ENCODE peak calls at places on chromosomes 6 and 20, in four cellular contexts. E is right lobe of liver, L is fibroblast of pulmonary artery, D is dorsolateral prefrontal cortex. U is an unnamed sample.

GRCh38 chr6:68108243-68108835 is 526.7 kb upstream of the ADGRB3 start:
- DNase-seq in D (no peak), L (peak; percentile 58), E (no peak), U (no peak)

GRCh38 chr6:79544939-79545450 is 7.8 kb upstream of the LCA5 start:
- DNase-seq in E (no peak), D (peak; percentile 73), L (peak; percentile 100), U (peak; percentile 22)

GRCh38 chr6:53524455-53524815 is 20.5 kb downstream of the GCLC start:
- DNase-seq in E (no peak), D (no peak), L (peak; percentile 52), U (no peak)

GRCh38 chr6:87155920-87156600 is 695 bp downstream of the ZNF292 start:
- DNase-seq in D (peak; percentile 21), E (peak; percentile 55), L (peak; percentile 43), U (peak; percentile 27)

GRCh38 chr20:59308493-59309201 is 8.2 kb downstream of the EDN3 start:
- DNase-seq in D (no peak), L (no peak), E (no peak), U (peak; percentile 39)

GRCh38 chr20:58618694-58619540 is 32.2 kb upstream of the STX16 start:
- DNase-seq in L (peak; percentile 70), E (no peak), D (no peak), U (no peak)

GRCh38 chr6:42960243-42961019 is at the start of gene GNMT:
- DNase-seq in E (peak; percentile 96), L (no peak), D (peak; percentile 31), U (peak; percentile 93)

GRCh38 chr20:60246751-60247150 is 288.5 kb downstream of the CDH26 start:
- DNase-seq in D (no peak), L (no peak), E (no peak), U (no peak)

GRCh38 chr6:166477647-166478365 is 95.1 kb upstream of the MPC1 start:
- DNase-seq in L (peak; percentile 17), E (no peak), D (no peak), U (no peak)

GRCh38 chr6:122558027-122558426 is 52.2 kb upstream of the PKIB start:
- DNase-seq in L (no peak), E (no peak), D (no peak), U (no peak)

GRCh38 chr6:336159-337114 is 44.1 kb downstream of the DUSP22 start:
- DNase-seq in L (no peak), D (no peak), E (no peak), U (no peak)

GRCh38 chr20:38873050-38873581 is 53.1 kb upstream of the FAM83D start:
- DNase-seq in E (no peak), L (no peak), D (no peak), U (no peak)

GRCh38 chr6:161575508-161576254 is 301.8 kb upstream of the AGPAT4 start:
- DNase-seq in L (no peak), E (no peak), D (no peak), U (no peak)
- H3K4me3 ChIP-seq in L (no peak overlapping the region), E (no peak overlapping the region), D (no peak overlapping the region), U (no peak overlapping the region)

GRCh38 chr6:38270367-38270766 is 369.4 kb downstream of the BTBD9 start:
- DNase-seq in E (no peak), L (no peak), D (no peak), U (no peak)
- H3K4me3 ChIP-seq in E (no peak overlapping the region), L (no peak overlapping the region), D (no peak overlapping the region), U (no peak overlapping the region)

GRCh38 chr20:1894471-1894950 is 696 bp upstream of the SIRPA start:
- DNase-seq in L (no peak), D (no peak), E (peak; percentile 62), U (peak; percentile 83)
- H3K4me3 ChIP-seq in L (peak overlapping the region; percentile 81), D (peak overlapping the region; percentile 96), E (peak overlapping the region; percentile 77), U (peak overlapping the region; percentile 52)

DNA sequence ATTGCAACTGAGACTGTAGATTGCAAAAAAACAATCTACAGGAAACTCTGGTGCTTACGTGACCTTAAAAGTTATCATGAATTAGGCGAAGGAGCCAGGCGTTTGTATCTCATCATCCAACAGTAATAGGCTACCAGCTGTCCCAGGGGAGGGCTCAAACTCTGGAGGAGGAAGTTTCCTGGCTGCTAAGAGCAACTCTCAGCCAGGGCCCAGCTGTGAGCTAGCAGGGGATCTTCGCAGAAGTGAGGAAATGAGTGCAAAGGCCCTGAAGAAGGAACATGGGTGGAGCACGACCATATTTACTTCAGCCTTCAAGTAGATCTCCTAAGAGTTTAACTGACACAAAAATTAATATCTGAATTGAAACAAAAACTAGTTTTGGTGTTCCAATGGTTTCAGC is 686.9 kb upstream of the MAP3K7 start:
- DNase-seq in L (no peak), E (no peak), D (no peak), U (no peak)
- H3K4me3 ChIP-seq in L (no peak overlapping the region), E (no peak overlapping the region), D (no peak overlapping the region), U (no peak overlapping the region)

GRCh38 chr20:46306743-46307138 is 1.6 kb downstream of the CDH22 start:
- DNase-seq in L (no peak), D (no peak), E (no peak), U (no peak)

GRCh38 chr20:46309945-46310344 is 1.6 kb upstream of the CDH22 start:
- DNase-seq in L (no peak), E (no peak), D (no peak), U (no peak)

GRCh38 chr20:46307999-46308257 is 370 bp downstream of the CDH22 start:
- DNase-seq in E (no peak), D (no peak), L (no peak), U (no peak)

GRCh38 chr20:46307139-46307998 is 929 bp downstream of the CDH22 start:
- DNase-seq in D (no peak), E (no peak), L (peak; percentile 48), U (peak; percentile 53)

DNA sequence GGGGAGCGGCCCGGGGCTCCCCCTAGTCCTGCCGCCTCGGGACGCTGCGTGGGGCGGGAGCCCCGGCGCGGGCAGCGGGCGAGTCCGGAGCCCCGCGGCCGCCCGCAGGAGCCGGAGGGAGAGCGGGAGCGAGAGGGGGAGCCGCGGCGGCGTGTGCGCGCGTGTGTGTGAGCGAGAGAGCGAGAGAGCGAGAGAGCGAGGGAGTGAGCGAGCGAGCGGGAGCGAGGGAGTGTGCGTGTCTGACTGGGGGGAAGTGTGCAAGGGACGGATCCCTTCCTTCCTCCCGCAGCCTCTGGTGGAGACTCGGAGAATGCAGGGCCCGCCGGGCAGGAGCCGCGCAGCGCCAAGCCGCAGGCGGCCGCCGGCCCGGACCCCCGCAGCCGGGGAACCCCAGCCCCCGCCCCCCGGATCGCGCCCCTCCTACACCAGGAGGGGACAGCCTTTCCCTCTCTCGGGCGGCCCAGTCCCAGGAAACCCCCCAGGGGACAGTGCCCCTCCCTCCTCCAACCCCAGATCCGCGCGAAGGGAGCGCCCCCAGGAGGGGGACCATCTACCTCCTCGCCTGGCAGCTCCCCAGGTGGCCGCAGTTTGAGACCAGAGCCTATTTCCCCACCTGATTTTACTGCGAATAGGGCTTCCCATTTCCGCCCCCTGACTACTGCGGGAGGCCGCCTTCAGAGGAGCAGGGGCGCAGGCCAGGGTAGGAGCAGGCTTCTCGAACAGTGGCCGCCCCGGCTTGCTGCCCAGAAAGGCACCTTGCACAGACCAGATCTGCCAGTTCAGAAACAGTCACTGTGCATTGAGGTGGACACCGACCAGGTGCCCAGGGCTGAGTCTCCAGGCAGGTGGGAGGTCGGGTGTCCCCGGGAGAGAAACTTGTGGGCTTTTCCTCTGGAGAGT is at the start of gene CDH22:
- DNase-seq in D (peak; percentile 61), E (no peak), L (peak; percentile 43), U (peak; percentile 60)
- H3K4me3 ChIP-seq in D (peak within 1 kb of the TSS; percentile 50), E (no peak within 1 kb of the TSS), L (no peak within 1 kb of the TSS), U (peak within 1 kb of the TSS; percentile 16)

GRCh38 chr6:157831018-157831369 is 7.9 kb downstream of the SNX9 start:
- DNase-seq in L (no peak), D (no peak), E (no peak), U (no peak)
- H3K4me3 ChIP-seq in L (no peak overlapping the region), D (no peak overlapping the region), E (no peak overlapping the region), U (no peak overlapping the region)

GRCh38 chr20:25321262-25321831 is 69.3 kb downstream of the ABHD12 start:
- DNase-seq in E (peak; percentile 33), D (no peak), L (no peak), U (no peak)
- H3K4me3 ChIP-seq in E (no peak overlapping the region), D (no peak overlapping the region), L (no peak overlapping the region), U (no peak overlapping the region)

U was measured in pancreas.